ENCODE peak calls at places on chromosomes 12 and 14, in four cellular contexts. T is BE2C, G is upper lobe of right lung, O is NT2/D1. V is an unnamed sample.

GRCh38 chr12:111582133-111582747 is 16.9 kb downstream of the ATXN2 start:
- DNase-seq in O (no peak), G (no peak), T (no peak), V (peak; percentile 82)

GRCh38 chr12:94057262-94058151 is 90.9 kb upstream of the PLXNC1 start:
- DNase-seq in G (no peak), T (no peak), O (no peak), V (no peak)

GRCh38 chr12:54282949-54283593 is 2.5 kb downstream of the HNRNPA1 start:
- DNase-seq in T (peak; percentile 40), O (no peak), G (no peak), V (no peak)

GRCh38 chr12:76711241-76711640 is 52.7 kb upstream of the ZDHHC17 start:
- DNase-seq in T (no peak), O (no peak), G (no peak), V (no peak)

GRCh38 chr12:50232771-50233209 is 50.5 kb downstream of the LIMA1 start:
- DNase-seq in T (no peak), O (no peak), G (no peak), V (no peak)

GRCh38 chr14:104139460-104140212 is 1.2 kb downstream of the KIF26A start:
- DNase-seq in O (peak; percentile 27), G (peak; percentile 53), T (peak; percentile 13), V (no peak)

GRCh38 chr14:90758959-90759358 is 57.3 kb downstream of the TTC7B start:
- DNase-seq in O (no peak), G (peak; percentile 77), T (no peak), V (no peak)

GRCh38 chr12:123971770-123972447 is 722 bp downstream of the CCDC92 start:
- DNase-seq in T (peak; percentile 43), G (peak; percentile 77), O (peak; percentile 90), V (no peak)

GRCh38 chr12:96237465-96238077 is 43.4 kb downstream of the ELK3 start:
- DNase-seq in G (no peak), O (no peak), T (no peak), V (peak; percentile 83)

GRCh38 chr12:49672351-49673181 is 34.6 kb downstream of the FMNL3 start:
- DNase-seq in T (no peak), G (no peak), O (no peak), V (no peak)

GRCh38 chr12:1453801-1454200 is 140.6 kb downstream of the FBXL14 start:
- DNase-seq in G (no peak), T (no peak), O (peak; percentile 71), V (no peak)

GRCh38 chr12:26280869-26281268 is 85.5 kb downstream of the SSPN start:
- DNase-seq in G (no peak), T (no peak), O (no peak), V (no peak)

GRCh38 chr14:52954346-52955214 is 3.7 kb upstream of the FERMT2 start:
- DNase-seq in G (no peak), T (no peak), O (no peak), V (peak; percentile 25)

GRCh38 chr12:78703820-78704525 is 160.6 kb upstream of the SYT1 start:
- DNase-seq in T (no peak), G (no peak), O (no peak), V (no peak)

GRCh38 chr12:52708010-52708409 is 4.7 kb upstream of the KRT77 start:
- DNase-seq in O (no peak), T (no peak), G (no peak), V (no peak)

GRCh38 chr14:99758121-99758871 is 34.9 kb upstream of the EML1 start:
- DNase-seq in O (peak; percentile 56), T (no peak), G (no peak), V (peak; percentile 79)

GRCh38 chr12:30999723-31000122 is 73.2 kb downstream of the TSPAN11 start:
- DNase-seq in O (no peak), G (peak; percentile 32), T (no peak), V (no peak)

GRCh38 chr14:52551696-52552062 is 626 bp downstream of the TXNDC16 start:
- DNase-seq in T (peak; percentile 25), G (no peak), O (no peak), V (peak; percentile 21)

DNA sequence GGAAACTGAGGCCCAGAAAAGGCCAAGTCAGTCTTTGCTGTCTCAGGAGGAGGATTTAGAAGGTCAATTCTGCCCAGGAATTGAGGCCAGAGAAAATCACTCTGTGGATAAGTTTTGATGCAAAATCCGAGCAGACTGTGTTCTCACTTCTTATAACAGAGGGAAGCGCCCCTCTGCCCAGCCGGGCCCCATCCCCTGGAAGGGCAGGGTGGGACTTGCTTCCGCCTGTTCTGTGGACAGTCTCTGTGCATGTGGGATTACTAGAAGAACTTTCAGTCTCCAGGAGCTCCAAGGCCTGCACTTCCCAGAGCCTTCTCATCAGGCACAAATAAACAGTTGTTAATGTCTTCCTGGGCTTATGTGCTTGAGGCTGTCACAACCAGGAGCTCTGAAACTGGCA is 84.5 kb downstream of the NTF3 start:
- DNase-seq in O (no peak), T (no peak), G (no peak), V (no peak)
- H3K9me3 ChIP-seq in O (no peaks in the 10 kb centered on the region), T (no peaks in the 10 kb centered on the region), G (no peaks in the 10 kb centered on the region), V (no peaks in the 10 kb centered on the region)

DNA sequence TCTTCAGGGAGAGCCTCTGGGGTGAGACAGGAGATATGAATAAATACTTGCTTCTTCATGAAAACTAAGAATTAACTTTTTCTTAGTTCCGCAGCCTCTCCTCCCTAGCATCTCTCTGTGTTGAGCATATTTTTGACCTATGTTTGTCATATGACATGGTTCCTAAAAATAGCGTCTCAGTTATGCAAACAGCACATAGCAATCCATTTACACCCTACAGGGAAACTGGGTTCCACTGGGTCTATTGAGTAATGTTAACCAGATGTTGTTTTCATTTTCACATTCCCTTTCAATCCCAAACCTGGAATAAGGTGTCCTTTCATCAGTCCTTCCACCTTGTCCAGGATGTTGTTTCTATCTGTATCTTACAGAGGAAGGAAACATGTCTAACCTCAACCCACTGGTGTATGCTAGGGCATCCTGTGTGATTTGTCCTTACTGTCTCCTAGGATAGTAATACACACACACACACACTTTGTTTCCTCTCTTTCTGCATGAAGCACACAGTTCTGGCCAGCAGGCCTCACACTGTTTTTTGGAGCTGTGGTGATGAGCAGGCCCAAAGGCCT is 1543.5 kb downstream of the AACS start:
- DNase-seq in T (no peak), O (no peak), G (no peak), V (no peak)
- H3K9me3 ChIP-seq in T (no peaks in the 10 kb centered on the region), O (peaks cover 21% of the 10 kb centered on the region), G (peaks cover 7% of the 10 kb centered on the region), V (peaks cover 2% of the 10 kb centered on the region)

DNA sequence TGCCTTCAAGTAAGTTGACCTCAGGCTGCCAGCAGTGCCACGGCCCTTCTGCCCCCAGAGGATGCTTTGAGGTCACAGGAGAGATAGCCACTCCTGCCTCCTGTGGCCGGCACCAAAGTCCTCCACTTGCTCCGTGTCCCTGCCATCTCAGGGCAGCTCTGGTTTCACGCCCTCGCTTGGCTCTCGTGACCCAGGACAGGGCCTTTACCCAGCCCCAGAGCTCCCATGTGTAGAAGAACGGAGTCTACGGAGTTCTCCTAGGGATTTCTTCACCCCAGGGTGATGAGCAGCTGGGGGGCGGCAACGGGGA is 178.1 kb downstream of the ADGRD1 start:
- DNase-seq in O (no peak), T (no peak), G (no peak), V (peak; percentile 28)
- H3K9me3 ChIP-seq in O (no peaks in the 10 kb centered on the region), T (no peaks in the 10 kb centered on the region), G (no peaks in the 10 kb centered on the region), V (no peaks in the 10 kb centered on the region)

GRCh38 chr14:105908481-105908911 is 382.1 kb downstream of the TMEM121 start:
- DNase-seq in O (no peak), T (peak; percentile 91), G (no peak), V (no peak)

GRCh38 chr14:105910426-105910825 is 384.0 kb downstream of the TMEM121 start:
- DNase-seq in T (no peak), O (no peak), G (no peak), V (no peak)

GRCh38 chr14:105907276-105907675 is 380.9 kb downstream of the TMEM121 start:
- DNase-seq in T (no peak), G (no peak), O (no peak), V (no peak)

GRCh38 chr14:105909046-105909827 is 382.9 kb downstream of the TMEM121 start:
- DNase-seq in T (no peak), O (no peak), G (no peak), V (no peak)

DNA sequence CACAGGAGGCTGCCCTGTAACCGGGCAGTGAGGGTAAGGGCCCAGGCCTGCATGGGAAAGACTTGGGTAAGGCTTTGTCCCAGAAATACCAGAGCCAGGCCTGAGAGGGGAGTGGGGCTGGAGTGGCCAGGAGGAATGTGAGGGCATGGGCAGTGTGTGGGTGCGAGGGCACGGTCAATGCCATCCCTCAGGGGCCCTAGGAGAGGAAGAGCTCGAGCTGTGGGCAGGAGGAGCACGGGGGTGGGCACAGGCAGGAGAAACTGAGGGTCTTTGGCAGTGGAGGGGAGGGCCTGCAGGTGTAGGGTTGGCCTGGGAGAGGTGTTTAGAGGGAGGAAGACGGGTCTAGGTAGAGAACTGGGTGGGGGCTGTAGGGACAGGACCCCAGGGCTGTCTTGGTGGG is 381.6 kb downstream of the TMEM121 start:
- DNase-seq in G (no peak), T (no peak), O (no peak), V (no peak)
- H3K9me3 ChIP-seq in G (no peaks in the 10 kb centered on the region), T (no peaks in the 10 kb centered on the region), O (no peaks in the 10 kb centered on the region), V (no peaks in the 10 kb centered on the region)

V was measured in SJSA1.